ENCODE peak calls at places on chromosomes 16 and 17, in five cellular contexts. Q, S, E, R and H are unnamed samples.

GRCh38 chr16:22232277-22233049 is 26.4 kb downstream of the EEF2K start:
- DNase-seq in E (no peak), R (no peak), S (peak; percentile 92), Q (no peak), H (no peak)

GRCh38 chr17:63190821-63191220 is 224.8 kb downstream of the TANC2 start:
- DNase-seq in E (no peak), S (no peak), R (no peak), Q (no peak), H (no peak)

GRCh38 chr16:62741692-62742091 is 705.5 kb upstream of the CDH8 start:
- DNase-seq in Q (no peak), R (no peak), S (no peak), E (no peak), H (no peak)

GRCh38 chr17:6162892-6163291 is 92.7 kb downstream of the WSCD1 start:
- DNase-seq in S (no peak), E (no peak), Q (no peak), R (no peak), H (no peak)

GRCh38 chr17:4297351-4297750 is 33.6 kb upstream of the ANKFY1 start:
- DNase-seq in R (no peak), Q (no peak), S (no peak), E (no peak), H (no peak)

GRCh38 chr17:74205274-74205673 is 1.8 kb downstream of the RPL38 start:
- DNase-seq in R (no peak), S (no peak), E (no peak), Q (no peak), H (no peak)

GRCh38 chr17:35766903-35767510 is 6.3 kb downstream of the C17orf50 start:
- DNase-seq in Q (no peak), R (no peak), E (no peak), S (peak; percentile 44), H (no peak)

GRCh38 chr16:22141746-22142145 is 20.6 kb upstream of the SDR42E2 start:
- DNase-seq in R (no peak), S (no peak), E (no peak), Q (no peak), H (no peak)

GRCh38 chr16:87426423-87427215 is 34.5 kb downstream of the MAP1LC3B start:
- DNase-seq in E (no peak), R (no peak), Q (no peak), S (no peak), H (no peak)

GRCh38 chr17:66829386-66829864 is 5.5 kb upstream of the CACNG5 start:
- DNase-seq in E (no peak), Q (peak; percentile 22), R (no peak), S (peak; percentile 40), H (no peak)

GRCh38 chr16:87114832-87115231 is 202.4 kb downstream of the C16orf95 start:
- DNase-seq in E (no peak), Q (no peak), R (no peak), S (no peak), H (no peak)

GRCh38 chr16:10878644-10879498 is 1.9 kb downstream of the CIITA start:
- DNase-seq in E (no peak), Q (no peak), S (peak; percentile 64), R (no peak), H (no peak)

GRCh38 chr17:17048106-17048505 is 5.8 kb downstream of the MPRIP start:
- DNase-seq in S (no peak), E (no peak), R (no peak), Q (no peak), H (no peak)

GRCh38 chr17:43790311-43790940 is 10.2 kb downstream of the CFAP97D1 start:
- DNase-seq in E (no peak), R (no peak), S (no peak), Q (no peak), H (no peak)
- TF ChIP-seq CTCF in E (no peak), R (no peak), S (peak; percentile 41), Q (no peak), H (peak; percentile 26)

GRCh38 chr17:80099291-80100034 is 1.9 kb upstream of the GAA start:
- DNase-seq in Q (no peak), R (no peak), S (no peak), E (no peak), H (no peak)

GRCh38 chr17:80103061-80103481 is 1.7 kb downstream of the GAA start:
- DNase-seq in Q (no peak), S (no peak), R (no peak), E (no peak), H (no peak)

GRCh38 chr17:80101946-80102706 is 745 bp downstream of the GAA start:
- DNase-seq in S (no peak), R (no peak), Q (no peak), E (no peak), H (no peak)

GRCh38 chr17:80100035-80100323 is 1.4 kb upstream of the GAA start:
- DNase-seq in R (no peak), Q (no peak), E (no peak), S (no peak), H (no peak)

DNA sequence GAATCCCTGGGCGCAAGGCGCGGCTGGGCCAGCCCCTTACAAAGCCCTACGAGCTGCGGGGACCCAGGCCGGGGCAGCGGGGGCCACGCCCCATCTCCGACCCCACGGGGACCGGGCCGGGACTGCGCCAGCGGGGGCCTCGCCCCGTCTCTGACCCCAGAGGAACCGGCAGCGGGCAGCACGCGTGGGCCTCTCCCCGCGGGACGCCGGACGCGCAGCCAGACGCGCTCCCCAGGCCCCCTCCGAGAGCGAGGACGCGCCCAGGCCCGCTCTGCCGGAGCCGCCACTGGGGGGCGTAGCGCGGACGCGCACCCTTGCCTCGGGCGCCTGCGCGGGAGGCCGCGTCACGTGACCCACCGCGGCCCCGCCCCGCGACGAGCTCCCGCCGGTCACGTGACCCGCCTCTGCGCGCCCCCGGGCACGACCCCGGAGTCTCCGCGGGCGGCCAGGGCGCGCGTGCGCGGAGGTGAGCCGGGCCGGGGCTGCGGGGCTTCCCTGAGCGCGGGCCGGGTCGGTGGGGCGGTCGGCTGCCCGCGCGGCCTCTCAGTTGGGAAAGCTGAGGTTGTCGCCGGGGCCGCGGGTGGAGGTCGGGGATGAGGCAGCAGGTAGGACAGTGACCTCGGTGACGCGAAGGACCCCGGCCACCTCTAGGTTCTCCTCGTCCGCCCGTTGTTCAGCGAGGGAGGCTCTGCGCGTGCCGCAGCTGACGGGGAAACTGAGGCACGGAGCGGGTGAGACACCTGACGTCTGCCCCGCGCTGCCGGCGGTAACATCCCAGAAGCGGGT is at the start of gene GAA:
- DNase-seq in E (peak; percentile 88), R (peak; percentile 82), Q (peak; percentile 57), S (peak; percentile 89), H (peak; percentile 97)
- TF ChIP-seq CTCF in E (peak; percentile 64), R (peak; percentile 93), Q (peak; percentile 51), S (peak; percentile 61), H (peak; percentile 91)

DNA sequence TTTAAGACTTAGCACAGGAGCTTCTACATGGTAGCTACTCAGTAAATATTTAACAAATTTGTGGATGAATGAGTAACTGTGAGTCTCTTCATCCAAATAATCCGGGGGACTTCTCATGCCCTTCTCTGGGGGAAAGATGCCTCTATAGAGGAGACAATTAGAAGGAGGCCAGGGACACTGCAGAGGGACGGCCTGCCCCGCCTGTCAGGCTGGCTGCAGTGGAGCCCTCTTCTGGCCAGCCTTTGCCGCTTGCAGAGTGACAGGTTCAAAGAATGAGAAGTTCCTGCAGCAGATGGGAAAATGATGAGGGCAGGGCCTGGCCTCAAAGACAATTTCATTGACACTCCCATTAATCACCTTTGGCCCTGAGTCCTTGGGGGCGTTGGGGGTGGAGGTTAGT is 339.1 kb downstream of the MAF start:
- DNase-seq in Q (no peak), S (peak; percentile 10), R (no peak), E (peak; percentile 11), H (no peak)
- TF ChIP-seq CTCF in Q (no peak), S (peak; percentile 49), R (peak; percentile 61), E (peak; percentile 22), H (peak; percentile 41)

GRCh38 chr17:9120471-9120870 is 99.2 kb downstream of the NTN1 start:
- DNase-seq in R (no peak), Q (no peak), S (no peak), E (no peak), H (no peak)
- TF ChIP-seq CTCF in R (peak; percentile 49), Q (peak; percentile 18), S (no peak), E (no peak), H (peak; percentile 26)

GRCh38 chr17:8492121-8492520 is 56.4 kb downstream of the NDEL1 start:
- DNase-seq in R (no peak), E (no peak), S (no peak), Q (no peak), H (no peak)
- TF ChIP-seq CTCF in R (no peak), E (no peak), S (no peak), Q (no peak), H (no peak)

DNA sequence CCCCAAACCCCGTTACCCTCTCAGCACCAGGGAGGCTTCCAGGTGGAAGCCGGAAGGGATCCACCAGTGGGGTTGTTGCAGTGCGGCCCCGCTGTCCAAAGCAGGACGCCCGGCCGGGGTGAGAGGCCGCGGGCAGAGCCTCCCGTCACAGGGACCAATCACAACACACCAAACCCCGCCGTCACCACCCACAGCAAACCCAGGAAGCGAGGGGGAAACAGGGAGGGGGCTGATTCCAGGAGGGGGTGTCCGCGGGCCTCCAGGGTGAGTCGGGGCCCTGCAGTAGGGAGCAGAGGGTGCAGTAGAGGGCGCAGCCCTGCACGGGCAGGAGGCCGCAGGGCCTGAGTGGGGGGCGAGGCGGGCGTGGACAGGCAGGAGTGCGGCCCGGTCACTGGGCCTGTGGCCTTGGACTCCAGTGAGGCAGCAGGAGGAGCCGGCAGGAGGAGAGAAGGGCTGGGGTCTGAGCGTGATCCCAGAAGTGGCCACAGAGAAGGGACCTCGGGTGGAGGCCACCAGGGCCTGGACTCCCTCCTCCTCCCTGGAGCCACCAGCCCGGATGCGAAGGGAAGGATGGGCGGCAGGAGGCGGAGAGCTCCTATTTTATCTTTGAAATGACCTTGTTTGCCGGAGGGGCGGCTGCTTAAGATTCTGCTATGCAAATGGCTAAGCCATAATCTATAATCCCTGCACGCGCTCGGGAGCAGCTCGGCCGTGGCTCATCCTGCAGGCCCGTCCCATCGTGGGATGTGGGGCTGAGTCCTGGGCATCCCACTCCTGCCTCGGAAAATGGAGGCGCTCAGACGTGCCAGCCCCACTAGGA is 41.5 kb downstream of the ZFPM1 start:
- DNase-seq in R (no peak), Q (no peak), S (no peak), E (no peak), H (no peak)
- TF ChIP-seq CTCF in R (no peak), Q (no peak), S (no peak), E (no peak), H (no peak)